ENCODE peak calls at places on chromosome 7, in six cellular contexts. L is astrocyte, U is neural progenitor cell, V is tibial artery, B is fibroblast of villous mesenchyme, O is fibroblast of lung. N is an unnamed sample.
A peak's percentile ranks its signal among the peaks of the same experiment; 100 is the strongest.

GRCh38 chr7:43758861-43759683 is 592 bp downstream of the BLVRA start:
- DNase-seq in L (peak; percentile 35), U (peak; percentile 74), V (peak; percentile 35), B (peak; percentile 52), O (peak; percentile 46), N (no peak)

GRCh38 chr7:134690614-134691504 is 44.2 kb downstream of the BPGM start:
- DNase-seq in L (peak; percentile 85), U (no peak), V (no peak), B (peak; percentile 50), O (no peak), N (no peak)

GRCh38 chr7:157874870-157875229 is 538.0 kb downstream of the DNAJB6 start:
- DNase-seq in L (no peak), U (no peak), V (no peak), B (no peak), O (no peak), N (no peak)

GRCh38 chr7:82593780-82594179 is 150.2 kb upstream of the CACNA2D1 start:
- DNase-seq in L (peak; percentile 59), U (no peak), V (no peak), B (no peak), O (no peak), N (no peak)

GRCh38 chr7:84506151-84506550 is 311.6 kb upstream of the SEMA3A start:
- DNase-seq in L (peak; percentile 20), U (no peak), V (no peak), B (peak; percentile 91), O (peak; percentile 9), N (no peak)

GRCh38 chr7:142854505-142855400 is at the start of gene EPHB6:
- DNase-seq in L (peak; percentile 45), U (peak; percentile 87), V (peak; percentile 78), B (peak; percentile 75), O (peak; percentile 51), N (no peak)

GRCh38 chr7:108235451-108236061 is 105.4 kb upstream of the LAMB4 start:
- DNase-seq in L (no peak), U (no peak), V (no peak), B (peak; percentile 34), O (peak; percentile 58), N (no peak)

GRCh38 chr7:28615091-28615490 is 202.8 kb downstream of the CREB5 start:
- DNase-seq in L (no peak), U (peak; percentile 57), V (no peak), B (no peak), O (no peak), N (no peak)

GRCh38 chr7:131969560-131969959 is 413.1 kb upstream of the PODXL start:
- DNase-seq in L (no peak), U (no peak), V (no peak), B (no peak), O (no peak), N (no peak)

GRCh38 chr7:1358376-1359050 is 100.8 kb downstream of the MICALL2 start:
- DNase-seq in L (no peak), U (peak; percentile 13), V (no peak), B (no peak), O (no peak), N (no peak)

GRCh38 chr7:82335001-82335400 is 108.6 kb downstream of the CACNA2D1 start:
- DNase-seq in L (no peak), U (no peak), V (no peak), B (peak; percentile 66), O (peak; percentile 55), N (no peak)

GRCh38 chr7:114107522-114107921 is 188.7 kb upstream of the PPP1R3A start:
- DNase-seq in L (peak; percentile 16), U (no peak), V (no peak), B (no peak), O (no peak), N (no peak)

GRCh38 chr7:3371601-3372000 is 70.5 kb downstream of the SDK1 start:
- DNase-seq in L (peak; percentile 34), U (no peak), V (no peak), B (no peak), O (no peak), N (no peak)

GRCh38 chr7:124718032-124718766 is 47.4 kb downstream of the GPR37 start:
- DNase-seq in L (peak; percentile 27), U (no peak), V (no peak), B (peak; percentile 25), O (peak; percentile 58), N (no peak)

GRCh38 chr7:150994838-150995510 is 4.2 kb downstream of the NOS3 start:
- DNase-seq in L (no peak), U (no peak), V (no peak), B (no peak), O (no peak), N (no peak)

GRCh38 chr7:104536956-104537355 is 208.6 kb downstream of the LHFPL3 start:
- DNase-seq in L (no peak), U (no peak), V (no peak), B (no peak), O (no peak), N (no peak)

GRCh38 chr7:104535841-104536240 is 207.4 kb downstream of the LHFPL3 start:
- DNase-seq in L (no peak), U (no peak), V (no peak), B (no peak), O (no peak), N (no peak)

GRCh38 chr7:104534149-104534548 is 205.7 kb downstream of the LHFPL3 start:
- DNase-seq in L (no peak), U (no peak), V (no peak), B (no peak), O (no peak), N (no peak)

GRCh38 chr7:104541897-104542296 is 213.5 kb downstream of the LHFPL3 start:
- DNase-seq in L (no peak), U (no peak), V (no peak), B (no peak), O (no peak), N (no peak)

DNA sequence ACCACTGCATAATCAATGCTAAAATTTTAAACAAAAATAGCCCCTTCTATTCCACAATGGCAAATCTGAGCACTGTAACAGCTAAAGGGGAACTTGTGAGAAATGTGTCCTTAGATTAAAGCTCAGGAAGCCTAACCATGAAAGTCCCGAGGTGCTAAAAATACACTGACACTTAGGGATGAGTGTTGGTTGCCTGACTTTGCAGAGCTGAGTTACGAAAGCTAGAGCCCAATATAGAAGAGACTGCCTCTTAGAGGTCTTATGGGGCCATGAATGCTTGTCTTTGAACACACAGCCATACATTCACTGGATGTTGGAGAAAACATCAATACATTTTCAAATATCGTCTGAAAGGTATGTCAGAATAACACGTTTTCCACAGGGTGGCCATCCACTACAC is 209.7 kb downstream of the LHFPL3 start:
- DNase-seq in L (no peak), U (no peak), V (no peak), B (no peak), O (no peak), N (no peak)
- TF ChIP-seq CTCF in L (no peak), U (no peak), V (no peak), B (no peak), O (no peak), N (no peak)

DNA sequence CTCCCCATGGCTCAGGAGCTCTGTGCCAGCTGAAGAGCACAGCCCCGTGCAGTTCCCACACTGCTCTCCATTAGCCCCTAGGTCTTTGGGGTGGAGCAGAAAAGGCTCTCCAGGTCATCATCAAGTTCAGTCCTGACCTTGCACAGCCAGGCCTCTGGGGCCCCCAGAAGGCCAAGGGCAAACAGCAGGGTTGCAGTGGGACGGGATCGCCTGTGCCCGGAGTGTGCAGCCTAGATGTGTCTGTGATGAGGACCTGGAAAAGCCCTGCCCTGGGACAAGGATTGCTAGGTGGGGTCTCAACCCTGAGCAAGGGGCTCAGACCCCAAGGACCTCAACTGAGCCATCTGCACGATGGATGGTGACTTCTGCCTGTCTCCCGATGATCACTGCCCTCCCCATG is 549 bp downstream of the INMT start:
- DNase-seq in L (no peak), U (no peak), V (no peak), B (no peak), O (no peak), N (no peak)
- H3K4me3 ChIP-seq in L (no peak overlapping the region), U (no peak overlapping the region), V (peak overlapping the region; percentile 55), B (peak overlapping the region; percentile 51), O (no peak overlapping the region), N (no peak overlapping the region)

GRCh38 chr7:55594414-55594813 is 22.1 kb upstream of the VOPP1 start:
- DNase-seq in L (no peak), U (no peak), V (no peak), B (no peak), O (no peak), N (no peak)
- TF ChIP-seq CTCF in L (no peak), U (no peak), V (no peak), B (no peak), O (no peak), N (no peak)

GRCh38 chr7:106493041-106493731 is 167.8 kb downstream of the CCDC71L start:
- DNase-seq in L (no peak), U (no peak), V (no peak), B (no peak), O (no peak), N (no peak)
- H3K4me3 ChIP-seq in L (no peak overlapping the region), U (no peak overlapping the region), V (no peak overlapping the region), B (no peak overlapping the region), O (no peak overlapping the region), N (no peak overlapping the region)

GRCh38 chr7:95686109-95686508 is 86.2 kb upstream of the DYNC1I1 start:
- DNase-seq in L (peak; percentile 23), U (peak; percentile 59), V (peak; percentile 40), B (peak; percentile 65), O (peak; percentile 84), N (peak; percentile 18)

GRCh38 chr7:95684505-95684904 is 87.8 kb upstream of the DYNC1I1 start:
- DNase-seq in L (no peak), U (no peak), V (no peak), B (no peak), O (no peak), N (no peak)

GRCh38 chr7:95688931-95689453 is 83.4 kb upstream of the DYNC1I1 start:
- DNase-seq in L (no peak), U (no peak), V (no peak), B (no peak), O (no peak), N (no peak)

GRCh38 chr7:95690367-95690947 is 81.9 kb upstream of the DYNC1I1 start:
- DNase-seq in L (peak; percentile 18), U (peak; percentile 63), V (no peak), B (peak; percentile 49), O (peak; percentile 66), N (peak; percentile 18)

GRCh38 chr7:95687759-95688343 is 84.5 kb upstream of the DYNC1I1 start:
- DNase-seq in L (no peak), U (peak; percentile 57), V (no peak), B (peak; percentile 41), O (peak; percentile 63), N (no peak)
- TF ChIP-seq CTCF in L (peak; percentile 34), U (peak; percentile 66), V (peak; percentile 25), B (peak; percentile 55), O (peak; percentile 44), N (peak; percentile 44)

GRCh38 chr7:156617215-156617614 is 23.4 kb upstream of the RNF32 start:
- DNase-seq in L (no peak), U (no peak), V (no peak), B (no peak), O (no peak), N (no peak)
- H3K4me3 ChIP-seq in L (peak overlapping the region; percentile 41), U (peak overlapping the region; percentile 61), V (no peak overlapping the region), B (no peak overlapping the region), O (peak overlapping the region; percentile 27), N (no peak overlapping the region)